ENCODE peak calls at places on chromosome 9, in six cellular contexts. I, O, G, Y, S and W are unnamed samples.

GRCh38 chr9:80213613-80214012 is 641.8 kb downstream of the TLE4 start:
- DNase-seq in G (no peak), I (no peak), O (no peak), S (no peak), Y (no peak), W (no peak)

GRCh38 chr9:131530930-131531832 is at the start of gene UCK1:
- DNase-seq in Y (peak), S (peak), G (peak), O (peak), I (peak), W (peak)

GRCh38 chr9:37191403-37192089 is 71.2 kb downstream of the ZCCHC7 start:
- DNase-seq in I (no peak), S (no peak), Y (no peak), O (no peak), G (no peak), W (no peak)

GRCh38 chr9:125541840-125542243 is 165.2 kb downstream of the MAPKAP1 start:
- DNase-seq in I (no peak), G (no peak), O (no peak), Y (no peak), S (no peak), W (no peak)

GRCh38 chr9:132295181-132295580 is 59.6 kb downstream of the SETX start:
- DNase-seq in G (no peak), O (no peak), Y (no peak), I (no peak), S (no peak), W (no peak)

GRCh38 chr9:117355542-117355941 is 59.3 kb downstream of the ASTN2 start:
- DNase-seq in O (no peak), Y (no peak), I (no peak), G (no peak), S (no peak), W (no peak)

GRCh38 chr9:33234511-33235467 is 5.2 kb upstream of the SPINK4 start:
- DNase-seq in G (no peak), Y (no peak), O (no peak), I (no peak), S (no peak), W (no peak)

GRCh38 chr9:36470891-36471290 is 70.8 kb upstream of the RNF38 start:
- DNase-seq in G (no peak), Y (peak), O (no peak), I (no peak), S (peak), W (peak)

GRCh38 chr9:131382850-131383729 is 10.8 kb upstream of the PRRC2B start:
- DNase-seq in O (peak), I (peak), Y (no peak), S (no peak), G (no peak), W (peak)

GRCh38 chr9:113796651-113797426 is 79.3 kb upstream of the ZNF618 start:
- DNase-seq in S (no peak), O (no peak), I (no peak), G (no peak), Y (no peak), W (no peak)

GRCh38 chr9:126682928-126683697 is 69.4 kb downstream of the LMX1B start:
- DNase-seq in G (no peak), I (no peak), S (no peak), Y (no peak), O (no peak), W (no peak)

GRCh38 chr9:109013678-109014145 is 413 bp upstream of the CTNNAL1 start:
- DNase-seq in Y (no peak), S (no peak), G (no peak), O (peak), I (no peak), W (no peak)